ENCODE peak calls at places on chromosome 13, in five cellular contexts. O, Z, E, C and G are unnamed samples.

GRCh38 chr13:52127783-52128702 is 830 bp downstream of the NEK5 start:
- DNase-seq in O (peak; percentile 41), Z (no peak), E (peak; percentile 58), C (no peak), G (peak; percentile 48)

GRCh38 chr13:99228737-99229691 is 28.4 kb downstream of the UBAC2 start:
- DNase-seq in O (no peak), Z (no peak), E (no peak), C (no peak), G (no peak)

GRCh38 chr13:100131863-100132574 is 43.1 kb downstream of the PCCA start:
- DNase-seq in O (no peak), Z (no peak), E (no peak), C (no peak), G (no peak)

GRCh38 chr13:93963266-93964131 is 516.0 kb downstream of the DCT start:
- DNase-seq in O (no peak), Z (no peak), E (no peak), C (no peak), G (no peak)

GRCh38 chr13:50682002-50682401 is 161.5 kb downstream of the DLEU7 start:
- DNase-seq in O (no peak), Z (no peak), E (no peak), C (no peak), G (no peak)

GRCh38 chr13:26539738-26540292 is 17.7 kb upstream of the WASF3 start:
- DNase-seq in O (no peak), Z (no peak), E (peak; percentile 36), C (no peak), G (no peak)

GRCh38 chr13:113928701-113929627 is 44.9 kb downstream of the C13orf46 start:
- DNase-seq in O (peak; percentile 8), Z (peak; percentile 49), E (peak; percentile 96), C (no peak), G (peak; percentile 45)

GRCh38 chr13:98482476-98483444 is 94.1 kb downstream of the STK24 start:
- DNase-seq in O (peak; percentile 58), Z (peak; percentile 73), E (peak; percentile 64), C (no peak), G (peak; percentile 77)

GRCh38 chr13:23460921-23461320 is 27.4 kb upstream of the SACS start:
- DNase-seq in O (no peak), Z (no peak), E (no peak), C (no peak), G (no peak)

GRCh38 chr13:30711375-30711774 is 24.0 kb upstream of the ALOX5AP start:
- DNase-seq in O (no peak), Z (no peak), E (no peak), C (no peak), G (no peak)

GRCh38 chr13:41603917-41604316 is 146.6 kb downstream of the RGCC start:
- DNase-seq in O (no peak), Z (no peak), E (no peak), C (no peak), G (no peak)

GRCh38 chr13:91126806-91127205 is 220.7 kb upstream of the MIR17HG start:
- DNase-seq in O (peak; percentile 47), Z (no peak), E (no peak), C (no peak), G (no peak)

GRCh38 chr13:100302391-100302790 is 213.5 kb downstream of the PCCA start:
- DNase-seq in O (no peak), Z (no peak), E (no peak), C (no peak), G (no peak)

GRCh38 chr13:98143157-98143553 is 261 bp downstream of the FARP1 start:
- DNase-seq in O (no peak), Z (peak; percentile 55), E (peak; percentile 49), C (no peak), G (no peak)

DNA sequence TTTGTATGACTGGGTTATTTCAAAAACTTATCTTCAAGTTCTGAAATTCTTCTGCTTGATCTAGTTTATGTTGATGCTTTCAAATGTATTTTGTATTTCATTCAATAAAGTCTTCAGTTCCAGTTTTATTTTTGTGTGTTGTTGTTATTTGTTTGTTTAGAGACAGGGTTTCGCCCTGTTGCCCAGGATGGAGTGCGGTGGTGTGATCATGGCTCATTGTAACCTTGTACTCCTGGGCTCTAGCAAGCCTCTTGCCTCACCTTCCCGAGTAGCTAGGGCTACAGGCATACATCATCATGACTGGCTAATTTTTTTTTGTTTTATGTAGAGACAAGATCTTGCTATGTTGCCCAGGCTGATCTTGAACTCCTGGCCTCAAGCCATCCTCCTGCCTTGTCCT is 40.3 kb upstream of the ARHGEF7 start:
- DNase-seq in O (no peak), Z (no peak), E (no peak), C (no peak), G (no peak)
- H3K9me3 ChIP-seq in O (peaks cover 33% of the 10 kb centered on the region), Z (no peaks in the 10 kb centered on the region), E (no peaks in the 10 kb centered on the region), C (peaks cover 3% of the 10 kb centered on the region), G (peaks cover 43% of the 10 kb centered on the region)

GRCh38 chr13:19572280-19572679 is 10.9 kb upstream of the TPTE2 start:
- DNase-seq in O (no peak), Z (no peak), E (no peak), C (no peak), G (no peak)

GRCh38 chr13:19573072-19573716 is 11.9 kb upstream of the TPTE2 start:
- DNase-seq in O (no peak), Z (no peak), E (no peak), C (no peak), G (no peak)

DNA sequence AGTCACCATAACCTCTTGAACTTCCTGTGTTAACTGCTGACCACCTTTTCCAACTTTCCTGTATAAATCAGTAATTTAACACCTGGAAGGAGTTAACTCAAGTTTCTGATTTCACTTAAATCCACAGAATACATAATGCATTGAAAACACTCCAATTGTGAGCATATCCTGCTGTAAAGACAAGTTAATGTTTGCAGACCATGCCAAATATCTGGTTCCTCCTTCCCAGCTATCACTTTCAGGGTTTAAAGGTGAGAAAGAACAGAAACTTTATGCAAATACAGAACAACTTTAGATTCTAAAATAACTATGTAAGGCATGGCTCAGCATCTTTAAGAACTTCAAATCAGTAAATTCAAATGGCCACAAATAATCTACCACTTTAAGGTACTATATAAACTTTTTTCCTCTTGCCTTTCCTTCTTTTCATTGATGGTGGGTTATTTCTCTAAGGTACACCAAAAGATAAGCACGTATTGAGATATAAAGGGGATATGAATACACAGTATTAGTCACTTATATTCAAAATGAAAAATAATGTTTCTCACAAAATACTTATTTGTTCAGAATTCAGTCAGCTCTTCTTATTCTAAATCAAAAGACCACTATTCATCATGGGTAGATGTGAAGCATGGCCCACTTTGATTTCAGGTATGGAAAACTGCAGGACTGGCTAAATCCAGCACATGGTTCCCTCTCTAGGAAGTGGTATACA is 6.6 kb upstream of the TPTE2 start:
- DNase-seq in O (no peak), Z (no peak), E (no peak), C (no peak), G (no peak)
- H3K9me3 ChIP-seq in O (no peaks in the 10 kb centered on the region), Z (no peaks in the 10 kb centered on the region), E (peaks cover 4% of the 10 kb centered on the region), C (no peaks in the 10 kb centered on the region), G (no peaks in the 10 kb centered on the region)

GRCh38 chr13:55497486-55497885 is 1643.2 kb upstream of the PRR20A start:
- DNase-seq in O (no peak), Z (no peak), E (no peak), C (no peak), G (no peak)

GRCh38 chr13:55500694-55501093 is 1640.0 kb upstream of the PRR20A start:
- DNase-seq in O (no peak), Z (no peak), E (no peak), C (no peak), G (no peak)
- H3K9me3 ChIP-seq in O (no peaks in the 10 kb centered on the region), Z (no peaks in the 10 kb centered on the region), E (no peaks in the 10 kb centered on the region), C (no peaks in the 10 kb centered on the region), G (no peaks in the 10 kb centered on the region)

GRCh38 chr13:19592657-19593175 is 31.4 kb upstream of the TPTE2 start:
- DNase-seq in O (no peak), Z (no peak), E (no peak), C (no peak), G (no peak)
- H3K9me3 ChIP-seq in O (no peaks in the 10 kb centered on the region), Z (no peaks in the 10 kb centered on the region), E (no peaks in the 10 kb centered on the region), C (no peaks in the 10 kb centered on the region), G (no peaks in the 10 kb centered on the region)

GRCh38 chr13:38090913-38091312 is 221.3 kb upstream of the TRPC4 start:
- DNase-seq in O (no peak), Z (no peak), E (no peak), C (no peak), G (no peak)

GRCh38 chr13:38086013-38086412 is 216.4 kb upstream of the TRPC4 start:
- DNase-seq in O (no peak), Z (peak; percentile 22), E (no peak), C (no peak), G (peak; percentile 31)

DNA sequence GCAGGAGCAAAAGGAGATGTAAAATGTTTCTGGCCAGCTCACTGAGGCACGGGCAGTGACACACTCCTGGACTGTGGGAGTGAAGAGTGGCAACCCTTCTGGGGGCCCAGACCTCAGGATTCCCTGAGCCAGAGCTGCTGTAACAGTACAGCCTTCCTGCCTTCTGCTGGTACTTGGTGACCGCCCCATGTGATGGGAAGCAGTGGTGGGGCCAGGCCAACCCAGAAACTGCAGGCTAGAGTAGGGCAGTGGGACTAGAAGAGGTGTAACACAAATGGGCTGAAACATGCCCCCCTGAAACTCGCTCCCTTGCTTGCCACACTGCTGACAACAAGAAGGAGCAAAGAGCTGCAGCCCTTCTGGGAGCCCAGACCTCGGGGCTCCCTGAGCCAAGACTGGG is 217.1 kb upstream of the TRPC4 start:
- DNase-seq in O (no peak), Z (peak; percentile 18), E (no peak), C (no peak), G (no peak)
- H3K9me3 ChIP-seq in O (no peaks in the 10 kb centered on the region), Z (no peaks in the 10 kb centered on the region), E (peaks cover 10% of the 10 kb centered on the region), C (no peaks in the 10 kb centered on the region), G (no peaks in the 10 kb centered on the region)

GRCh38 chr13:78777973-78778372 is 119.0 kb upstream of the OBI1 start:
- DNase-seq in O (no peak), Z (no peak), E (no peak), C (no peak), G (no peak)

GRCh38 chr13:78768950-78769349 is 110.0 kb upstream of the OBI1 start:
- DNase-seq in O (no peak), Z (no peak), E (no peak), C (no peak), G (no peak)

DNA sequence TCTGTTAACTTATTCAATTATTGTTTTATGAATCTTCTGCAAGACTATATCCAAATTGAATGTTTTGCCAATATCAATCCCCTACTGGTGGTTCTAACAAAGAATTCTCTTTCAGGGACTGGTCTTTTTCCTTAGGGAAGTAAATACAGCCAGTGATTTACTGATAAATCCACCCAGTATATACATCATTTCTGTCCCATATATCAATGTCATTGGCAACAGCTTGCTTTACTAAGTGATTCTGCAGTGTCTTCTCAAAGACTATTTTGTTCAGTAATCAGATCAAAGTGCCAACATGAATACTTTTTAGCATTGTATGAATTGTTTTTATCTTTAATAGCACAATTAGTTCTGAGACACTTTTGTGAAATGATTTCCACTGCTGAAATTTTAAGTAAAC is 114.0 kb upstream of the OBI1 start:
- DNase-seq in O (no peak), Z (no peak), E (no peak), C (no peak), G (no peak)
- H3K9me3 ChIP-seq in O (no peaks in the 10 kb centered on the region), Z (no peaks in the 10 kb centered on the region), E (no peaks in the 10 kb centered on the region), C (no peaks in the 10 kb centered on the region), G (no peaks in the 10 kb centered on the region)

DNA sequence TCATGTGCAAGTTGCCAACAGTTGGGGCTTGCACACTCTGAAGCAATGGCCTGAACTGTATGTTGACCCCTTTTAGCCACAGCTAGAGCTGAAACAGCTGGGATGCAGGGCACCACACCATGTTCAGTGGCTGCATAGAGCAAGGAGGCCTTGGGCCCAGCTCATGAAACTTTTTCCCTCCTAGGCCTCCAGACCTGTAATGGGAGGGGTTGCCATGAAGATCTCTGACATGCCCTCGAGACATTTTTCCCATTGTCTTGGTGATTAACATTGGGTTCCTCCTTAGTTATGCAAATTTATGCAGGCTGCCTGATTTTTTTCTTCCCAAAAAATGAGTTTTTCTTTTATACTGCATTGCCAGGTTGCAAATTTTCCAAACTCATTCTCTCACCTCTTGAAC is 165.1 kb upstream of the PRR20A start:
- DNase-seq in O (no peak), Z (no peak), E (no peak), C (no peak), G (no peak)
- H3K9me3 ChIP-seq in O (no peaks in the 10 kb centered on the region), Z (no peaks in the 10 kb centered on the region), E (no peaks in the 10 kb centered on the region), C (no peaks in the 10 kb centered on the region), G (no peaks in the 10 kb centered on the region)

GRCh38 chr13:40508112-40508511 is 158.3 kb downstream of the FOXO1 start:
- DNase-seq in O (no peak), Z (no peak), E (no peak), C (no peak), G (no peak)
- H3K9me3 ChIP-seq in O (no peaks in the 10 kb centered on the region), Z (no peaks in the 10 kb centered on the region), E (no peaks in the 10 kb centered on the region), C (no peaks in the 10 kb centered on the region), G (no peaks in the 10 kb centered on the region)